ENCODE peak calls at places on chromosome 7, in ten cellular contexts. Q, P, B, E, D, S, H, M, F and V are unnamed samples. For H3K4me1, the result is how much of the 10 kb centered on the place peaks cover.

GRCh38 chr7:47638679-47639306 is 56.9 kb upstream of the TNS3 start:
- DNase-seq in Q (peak), P (peak), B (no peak), E (no peak), D (peak), S (peak), H (no peak), M (no peak), F (peak), V (no peak)

GRCh38 chr7:92133737-92134270 is 473 bp downstream of the CYP51A1 start:
- DNase-seq in Q (peak), P (peak), B (peak), E (peak), D (peak), S (peak), H (peak), M (no peak), F (peak), V (peak)

GRCh38 chr7:7426686-7427085 is 109.0 kb downstream of the COL28A1 start:
- DNase-seq in Q (no peak), P (no peak), B (no peak), E (no peak), D (no peak), S (no peak), H (no peak), M (no peak), F (no peak), V (no peak)

GRCh38 chr7:122975341-122975740 is 20.2 kb downstream of the TAS2R16 start:
- DNase-seq in Q (no peak), P (no peak), B (no peak), E (no peak), D (no peak), S (no peak), H (no peak), M (no peak), F (no peak), V (no peak)

GRCh38 chr7:138879356-138879755 is 81.4 kb upstream of the ATP6V0A4 start:
- DNase-seq in Q (no peak), P (no peak), B (peak), E (no peak), D (no peak), S (no peak), H (no peak), M (no peak), F (no peak), V (no peak)

GRCh38 chr7:30905078-30906012 is 6.3 kb upstream of the AQP1 start:
- DNase-seq in Q (no peak), P (no peak), B (peak), E (no peak), D (no peak), S (peak), H (no peak), M (no peak), F (no peak), V (no peak)

GRCh38 chr7:7228472-7228871 is 46.1 kb downstream of the C1GALT1 start:
- DNase-seq in Q (no peak), P (no peak), B (no peak), E (no peak), D (no peak), S (no peak), H (no peak), M (no peak), F (no peak), V (no peak)

GRCh38 chr7:55570939-55571338 is 1.4 kb downstream of the VOPP1 start:
- DNase-seq in Q (no peak), P (no peak), B (no peak), E (no peak), D (no peak), S (no peak), H (no peak), M (no peak), F (no peak), V (no peak)

GRCh38 chr7:3301831-3302618 is 973 bp downstream of the SDK1 start:
- DNase-seq in Q (no peak), P (peak), B (peak), E (peak), D (peak), S (no peak), H (peak), M (no peak), F (peak), V (peak)

GRCh38 chr7:119132439-119132838 is 907.9 kb downstream of the ANKRD7 start:
- DNase-seq in Q (no peak), P (no peak), B (no peak), E (no peak), D (no peak), S (no peak), H (no peak), M (no peak), F (no peak), V (no peak)

GRCh38 chr7:111190804-111191203 is 99.9 kb downstream of the LRRN3 start:
- DNase-seq in Q (no peak), P (no peak), B (no peak), E (peak), D (no peak), S (no peak), H (no peak), M (no peak), F (no peak), V (no peak)

GRCh38 chr7:26101471-26102151 is 50.4 kb upstream of the NFE2L3 start:
- DNase-seq in Q (no peak), P (no peak), B (no peak), E (no peak), D (no peak), S (peak), H (no peak), M (no peak), F (peak), V (no peak)

DNA sequence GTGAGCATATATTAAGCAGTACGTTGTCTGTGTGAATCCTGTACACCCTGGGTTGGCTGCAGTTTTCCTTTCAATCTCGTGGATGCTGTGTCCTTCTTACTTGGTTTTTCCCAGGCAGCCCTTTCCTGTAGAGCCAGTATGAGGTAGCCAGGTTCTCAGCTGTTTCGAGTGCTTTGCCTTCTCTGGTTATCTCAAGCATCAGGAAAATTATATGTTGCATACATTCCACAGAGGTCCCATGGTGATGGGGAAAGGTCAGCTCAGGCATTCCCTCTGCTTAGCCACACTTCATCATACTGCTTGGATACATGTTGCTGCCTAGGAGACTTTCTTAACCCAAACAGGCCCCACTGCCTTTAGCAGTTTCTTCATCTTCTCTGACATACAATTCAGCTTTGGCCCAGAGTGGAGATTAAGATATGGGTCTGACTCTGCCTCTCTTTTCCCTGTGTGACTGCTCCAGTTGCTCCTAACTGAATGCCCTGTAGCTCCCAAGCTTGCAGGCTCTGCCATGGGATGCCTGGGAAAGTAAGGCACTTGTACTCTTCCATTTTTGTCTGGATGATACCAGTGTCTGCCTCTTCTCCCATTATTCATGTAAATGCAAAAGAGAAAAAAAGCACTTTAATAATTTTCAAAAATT is 11.3 kb downstream of the GNAI1 start:
- DNase-seq in Q (no peak), P (no peak), B (no peak), E (no peak), D (peak), S (no peak), H (no peak), M (no peak), F (no peak), V (no peak)
- TF ChIP-seq EP300 in Q (no peak), P (no peak), B (no peak), E (no peak), D (no peak), S (no peak), H (no peak), M (no peak), F (no peak), V (no peak)

DNA sequence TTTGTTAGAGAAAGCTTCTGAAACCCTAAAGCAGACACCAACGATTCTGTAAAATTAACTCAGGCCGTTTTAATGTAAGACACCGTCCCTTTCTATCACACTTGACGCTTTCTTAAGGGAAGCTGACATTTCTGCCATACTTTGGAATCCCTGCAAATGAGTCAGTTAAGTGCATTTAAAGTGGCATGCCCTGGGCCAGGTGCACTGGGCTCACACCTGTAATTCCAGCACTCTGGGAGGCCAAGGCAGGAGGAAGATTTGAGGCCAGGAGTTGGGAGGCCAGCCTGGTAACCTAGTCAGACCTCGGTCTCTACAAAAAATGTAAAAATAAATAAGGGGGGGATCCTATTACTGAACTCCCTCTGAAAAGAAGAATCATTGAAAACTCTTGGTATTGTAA is 4.4 kb downstream of the UBE2H start:
- DNase-seq in Q (no peak), P (no peak), B (no peak), E (no peak), D (no peak), S (no peak), H (no peak), M (no peak), F (peak), V (no peak)
- H3K4me3 ChIP-seq in Q (peak), P (no peak), B (no peak), E (no peak), D (peak), S (no peak), H (no peak), M (peak), F (peak), V (no peak)

GRCh38 chr7:50619684-50620083 is 54.5 kb upstream of the DDC start:
- DNase-seq in Q (no peak), P (no peak), B (no peak), E (no peak), D (no peak), S (no peak), H (no peak), M (no peak), F (no peak), V (peak)

GRCh38 chr7:50622821-50623220 is 57.6 kb upstream of the DDC start:
- DNase-seq in Q (no peak), P (no peak), B (no peak), E (no peak), D (no peak), S (no peak), H (no peak), M (no peak), F (peak), V (no peak)

GRCh38 chr7:50620418-50620817 is 55.2 kb upstream of the DDC start:
- DNase-seq in Q (no peak), P (no peak), B (no peak), E (no peak), D (no peak), S (no peak), H (no peak), M (no peak), F (no peak), V (peak)

GRCh38 chr7:50621932-50622587 is 56.9 kb upstream of the DDC start:
- DNase-seq in Q (no peak), P (no peak), B (no peak), E (no peak), D (no peak), S (no peak), H (no peak), M (no peak), F (no peak), V (peak)

GRCh38 chr7:50621206-50621605 is 56.0 kb upstream of the DDC start:
- DNase-seq in Q (no peak), P (no peak), B (no peak), E (no peak), D (no peak), S (no peak), H (peak), M (no peak), F (no peak), V (peak)
- H3K4me1 ChIP-seq in Q (under half), P (under half), B (under half), E (under half), D (under half), S (under half), H (under half), M (under half), F (under half), V (under half)

DNA sequence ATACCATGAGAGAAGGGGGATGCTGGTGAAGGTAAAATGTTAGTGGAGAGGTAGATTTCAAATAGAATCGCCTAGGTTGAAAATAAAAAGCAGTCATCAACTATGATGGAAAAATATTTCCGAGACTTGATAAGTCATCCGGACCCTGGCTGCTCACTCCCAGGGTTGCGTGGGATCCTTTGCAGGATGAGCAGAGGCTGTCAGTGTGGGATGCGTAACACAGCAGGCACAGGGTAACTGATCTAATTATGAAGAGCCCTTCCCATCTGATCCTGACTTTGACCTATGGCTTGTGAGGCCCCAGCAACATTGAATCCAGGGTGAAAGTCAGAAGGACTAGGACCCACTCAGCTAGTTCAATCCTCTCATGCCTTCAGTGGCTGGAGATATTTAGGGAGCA is 236.9 kb downstream of the DPP6 start:
- DNase-seq in Q (no peak), P (no peak), B (no peak), E (no peak), D (no peak), S (no peak), H (no peak), M (no peak), F (no peak), V (no peak)
- TF ChIP-seq EP300 in Q (no peak), P (no peak), B (no peak), E (no peak), D (no peak), S (no peak), H (no peak), M (no peak), F (no peak), V (no peak)

GRCh38 chr7:22853674-22854157 is 31.1 kb upstream of the TOMM7 start:
- DNase-seq in Q (peak), P (peak), B (no peak), E (no peak), D (peak), S (peak), H (peak), M (no peak), F (no peak), V (no peak)
- H3K4me3 ChIP-seq in Q (peak), P (peak), B (peak), E (peak), D (peak), S (peak), H (peak), M (peak), F (peak), V (peak)

GRCh38 chr7:29146888-29147609 is 712 bp upstream of the CPVL start:
- DNase-seq in Q (peak), P (peak), B (no peak), E (no peak), D (no peak), S (peak), H (no peak), M (no peak), F (peak), V (no peak)
- H3K4me1 ChIP-seq in Q (under half), P (under half), B (under half), E (under half), D (under half), S (under half), H (under half), M (under half), F (under half), V (under half)